ENCODE peak calls at places on chromosomes 6 and 20, in nine cellular contexts. One of them, this sample, is unnamed.

GRCh38 chr6:4774715-4775590 is 1.3 kb upstream of the CDYL start:
- DNase-seq in GM12865: no peak
- DNase-seq in glutamatergic neuron: peak
- DNase-seq in breast epithelium: no peak
- DNase-seq in right lobe of liver: peak
- DNase-seq in testis: peak
- DNase-seq in heart left ventricle: peak
- DNase-seq in fibroblast of pulmonary artery: no peak
- DNase-seq in neural crest cell: peak
- DNase-seq in this sample: peak

GRCh38 chr6:16324622-16325225 is 86.3 kb downstream of the GMPR start:
- DNase-seq in GM12865: no peak
- DNase-seq in glutamatergic neuron: no peak
- DNase-seq in breast epithelium: no peak
- DNase-seq in right lobe of liver: no peak
- DNase-seq in testis: no peak
- DNase-seq in heart left ventricle: peak
- DNase-seq in fibroblast of pulmonary artery: no peak
- DNase-seq in neural crest cell: no peak
- DNase-seq in this sample: no peak

GRCh38 chr6:35495258-35496035 is 1.4 kb downstream of the TEAD3 start:
- DNase-seq in GM12865: no peak
- DNase-seq in glutamatergic neuron: peak
- DNase-seq in breast epithelium: no peak
- DNase-seq in right lobe of liver: no peak
- DNase-seq in testis: no peak
- DNase-seq in heart left ventricle: no peak
- DNase-seq in fibroblast of pulmonary artery: no peak
- DNase-seq in neural crest cell: peak
- DNase-seq in this sample: no peak

GRCh38 chr6:157656437-157657005 is 166.5 kb upstream of the SNX9 start:
- DNase-seq in GM12865: no peak
- DNase-seq in glutamatergic neuron: no peak
- DNase-seq in breast epithelium: peak
- DNase-seq in right lobe of liver: no peak
- DNase-seq in testis: no peak
- DNase-seq in heart left ventricle: no peak
- DNase-seq in fibroblast of pulmonary artery: no peak
- DNase-seq in neural crest cell: no peak
- DNase-seq in this sample: no peak

GRCh38 chr6:89242574-89243330 is 25.6 kb upstream of the GABRR1 start:
- DNase-seq in GM12865: peak
- DNase-seq in glutamatergic neuron: no peak
- DNase-seq in breast epithelium: no peak
- DNase-seq in right lobe of liver: no peak
- DNase-seq in testis: no peak
- DNase-seq in heart left ventricle: no peak
- DNase-seq in fibroblast of pulmonary artery: peak
- DNase-seq in neural crest cell: peak
- DNase-seq in this sample: no peak

GRCh38 chr6:68559052-68559451 is 76.0 kb upstream of the ADGRB3 start:
- DNase-seq in GM12865: no peak
- DNase-seq in glutamatergic neuron: no peak
- DNase-seq in breast epithelium: no peak
- DNase-seq in right lobe of liver: no peak
- DNase-seq in testis: no peak
- DNase-seq in heart left ventricle: no peak
- DNase-seq in fibroblast of pulmonary artery: no peak
- DNase-seq in neural crest cell: no peak
- DNase-seq in this sample: no peak

GRCh38 chr6:87308970-87309369 is 13.4 kb upstream of the SMIM8 start:
- DNase-seq in GM12865: no peak
- DNase-seq in glutamatergic neuron: no peak
- DNase-seq in breast epithelium: no peak
- DNase-seq in right lobe of liver: no peak
- DNase-seq in testis: no peak
- DNase-seq in heart left ventricle: no peak
- DNase-seq in fibroblast of pulmonary artery: no peak
- DNase-seq in neural crest cell: no peak
- DNase-seq in this sample: no peak

GRCh38 chr6:139973602-139974373 is 599.3 kb upstream of the CITED2 start:
- DNase-seq in GM12865: no peak
- DNase-seq in glutamatergic neuron: no peak
- DNase-seq in breast epithelium: no peak
- DNase-seq in right lobe of liver: no peak
- DNase-seq in testis: no peak
- DNase-seq in heart left ventricle: no peak
- DNase-seq in fibroblast of pulmonary artery: peak
- DNase-seq in neural crest cell: no peak
- DNase-seq in this sample: no peak

GRCh38 chr6:106098383-106099234 is 12.5 kb downstream of the PRDM1 start:
- DNase-seq in GM12865: peak
- DNase-seq in glutamatergic neuron: no peak
- DNase-seq in breast epithelium: no peak
- DNase-seq in right lobe of liver: no peak
- DNase-seq in testis: peak
- DNase-seq in heart left ventricle: peak
- DNase-seq in fibroblast of pulmonary artery: peak
- DNase-seq in neural crest cell: no peak
- DNase-seq in this sample: no peak

GRCh38 chr6:88922775-88923548 is 40.5 kb downstream of the RNGTT start:
- DNase-seq in GM12865: no peak
- DNase-seq in glutamatergic neuron: no peak
- DNase-seq in breast epithelium: no peak
- DNase-seq in right lobe of liver: no peak
- DNase-seq in testis: no peak
- DNase-seq in heart left ventricle: no peak
- DNase-seq in fibroblast of pulmonary artery: peak
- DNase-seq in neural crest cell: no peak
- DNase-seq in this sample: no peak

GRCh38 chr6:167298166-167298565 is 7.1 kb downstream of the UNC93A start:
- DNase-seq in GM12865: peak
- DNase-seq in glutamatergic neuron: no peak
- DNase-seq in breast epithelium: no peak
- DNase-seq in right lobe of liver: no peak
- DNase-seq in testis: no peak
- DNase-seq in heart left ventricle: no peak
- DNase-seq in fibroblast of pulmonary artery: no peak
- DNase-seq in neural crest cell: no peak
- DNase-seq in this sample: no peak

GRCh38 chr20:63811491-63811875 is 19.6 kb downstream of the ZBTB46 start:
- DNase-seq in GM12865: no peak
- DNase-seq in glutamatergic neuron: no peak
- DNase-seq in breast epithelium: no peak
- DNase-seq in right lobe of liver: no peak
- DNase-seq in testis: no peak
- DNase-seq in heart left ventricle: no peak
- DNase-seq in fibroblast of pulmonary artery: no peak
- DNase-seq in neural crest cell: no peak
- DNase-seq in this sample: no peak

GRCh38 chr20:63810730-63811490 is 20.2 kb downstream of the ZBTB46 start:
- DNase-seq in GM12865: no peak
- DNase-seq in glutamatergic neuron: no peak
- DNase-seq in breast epithelium: no peak
- DNase-seq in right lobe of liver: no peak
- DNase-seq in testis: peak
- DNase-seq in heart left ventricle: no peak
- DNase-seq in fibroblast of pulmonary artery: no peak
- DNase-seq in neural crest cell: no peak
- DNase-seq in this sample: no peak

GRCh38 chr20:63808145-63808724 is 22.8 kb downstream of the ZBTB46 start:
- DNase-seq in GM12865: no peak
- DNase-seq in glutamatergic neuron: no peak
- DNase-seq in breast epithelium: no peak
- DNase-seq in right lobe of liver: no peak
- DNase-seq in testis: no peak
- DNase-seq in heart left ventricle: no peak
- DNase-seq in fibroblast of pulmonary artery: no peak
- DNase-seq in neural crest cell: no peak
- DNase-seq in this sample: no peak

GRCh38 chr20:63808964-63809674 is 21.9 kb downstream of the ZBTB46 start:
- DNase-seq in GM12865: no peak
- DNase-seq in glutamatergic neuron: no peak
- DNase-seq in breast epithelium: no peak
- DNase-seq in right lobe of liver: no peak
- DNase-seq in testis: no peak
- DNase-seq in heart left ventricle: no peak
- DNase-seq in fibroblast of pulmonary artery: no peak
- DNase-seq in neural crest cell: no peak
- DNase-seq in this sample: no peak

DNA sequence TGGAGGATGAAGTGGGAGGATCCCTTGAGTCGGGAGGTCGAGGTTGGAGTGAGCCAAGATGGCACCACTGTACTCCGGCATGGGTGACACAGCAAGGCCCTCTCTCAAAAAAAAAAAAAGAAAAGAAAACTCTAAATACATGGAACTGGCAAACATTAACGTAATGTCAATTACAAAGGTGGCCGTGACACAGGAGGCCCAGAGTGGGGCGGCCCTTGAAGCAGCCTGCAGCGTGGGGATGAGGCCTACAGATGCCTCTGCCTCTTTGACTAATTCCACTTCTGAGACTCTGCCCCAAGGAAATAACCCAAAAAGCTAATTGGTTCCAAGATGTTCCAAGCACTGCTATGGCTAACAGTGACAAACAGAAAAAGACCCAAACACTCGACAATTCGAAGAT is 21.2 kb downstream of the ZBTB46 start:
- DNase-seq in GM12865: no peak
- DNase-seq in glutamatergic neuron: no peak
- DNase-seq in breast epithelium: no peak
- DNase-seq in right lobe of liver: no peak
- DNase-seq in testis: no peak
- DNase-seq in heart left ventricle: no peak
- DNase-seq in fibroblast of pulmonary artery: no peak
- DNase-seq in neural crest cell: no peak
- DNase-seq in this sample: no peak
- TF ChIP-seq CTCF in GM12865: no peak
- TF ChIP-seq CTCF in glutamatergic neuron: no peak
- TF ChIP-seq CTCF in breast epithelium: no peak
- TF ChIP-seq CTCF in right lobe of liver: no peak
- TF ChIP-seq CTCF in testis: no peak
- TF ChIP-seq CTCF in heart left ventricle: no peak
- TF ChIP-seq CTCF in fibroblast of pulmonary artery: no peak
- TF ChIP-seq CTCF in neural crest cell: no peak
- TF ChIP-seq CTCF in this sample: no peak

GRCh38 chr6:170265655-170266054 is 25.2 kb downstream of the DLL1 start:
- DNase-seq in GM12865: no peak
- DNase-seq in glutamatergic neuron: no peak
- DNase-seq in breast epithelium: no peak
- DNase-seq in right lobe of liver: peak
- DNase-seq in testis: no peak
- DNase-seq in heart left ventricle: peak
- DNase-seq in fibroblast of pulmonary artery: no peak
- DNase-seq in neural crest cell: no peak
- DNase-seq in this sample: no peak
- TF ChIP-seq CTCF in GM12865: no peak
- TF ChIP-seq CTCF in glutamatergic neuron: no peak
- TF ChIP-seq CTCF in breast epithelium: no peak
- TF ChIP-seq CTCF in right lobe of liver: peak
- TF ChIP-seq CTCF in testis: no peak
- TF ChIP-seq CTCF in heart left ventricle: no peak
- TF ChIP-seq CTCF in fibroblast of pulmonary artery: no peak
- TF ChIP-seq CTCF in neural crest cell: no peak
- TF ChIP-seq CTCF in this sample: no peak

GRCh38 chr20:4082406-4083102 is 67.2 kb upstream of the RNF24 start:
- DNase-seq in GM12865: peak
- DNase-seq in glutamatergic neuron: peak
- DNase-seq in breast epithelium: no peak
- DNase-seq in right lobe of liver: peak
- DNase-seq in testis: peak
- DNase-seq in heart left ventricle: peak
- DNase-seq in fibroblast of pulmonary artery: peak
- DNase-seq in neural crest cell: no peak
- DNase-seq in this sample: no peak
- TF ChIP-seq CTCF in GM12865: no peak
- TF ChIP-seq CTCF in glutamatergic neuron: no peak
- TF ChIP-seq CTCF in breast epithelium: no peak
- TF ChIP-seq CTCF in right lobe of liver: no peak
- TF ChIP-seq CTCF in testis: no peak
- TF ChIP-seq CTCF in heart left ventricle: no peak
- TF ChIP-seq CTCF in fibroblast of pulmonary artery: no peak
- TF ChIP-seq CTCF in neural crest cell: no peak
- TF ChIP-seq CTCF in this sample: no peak

GRCh38 chr20:1505361-1505760 is 14.1 kb upstream of the SIRPB2 start:
- DNase-seq in GM12865: no peak
- DNase-seq in glutamatergic neuron: no peak
- DNase-seq in breast epithelium: no peak
- DNase-seq in right lobe of liver: no peak
- DNase-seq in testis: no peak
- DNase-seq in heart left ventricle: no peak
- DNase-seq in fibroblast of pulmonary artery: no peak
- DNase-seq in neural crest cell: no peak
- DNase-seq in this sample: peak

GRCh38 chr20:1507276-1507675 is 16.1 kb upstream of the SIRPB2 start:
- DNase-seq in GM12865: no peak
- DNase-seq in glutamatergic neuron: no peak
- DNase-seq in breast epithelium: no peak
- DNase-seq in right lobe of liver: no peak
- DNase-seq in testis: no peak
- DNase-seq in heart left ventricle: no peak
- DNase-seq in fibroblast of pulmonary artery: no peak
- DNase-seq in neural crest cell: no peak
- DNase-seq in this sample: no peak

GRCh38 chr20:1508576-1508975 is 17.4 kb upstream of the SIRPB2 start:
- DNase-seq in GM12865: no peak
- DNase-seq in glutamatergic neuron: no peak
- DNase-seq in breast epithelium: no peak
- DNase-seq in right lobe of liver: no peak
- DNase-seq in testis: no peak
- DNase-seq in heart left ventricle: no peak
- DNase-seq in fibroblast of pulmonary artery: no peak
- DNase-seq in neural crest cell: no peak
- DNase-seq in this sample: no peak

GRCh38 chr20:1505871-1506270 is 14.7 kb upstream of the SIRPB2 start:
- DNase-seq in GM12865: no peak
- DNase-seq in glutamatergic neuron: no peak
- DNase-seq in breast epithelium: no peak
- DNase-seq in right lobe of liver: no peak
- DNase-seq in testis: no peak
- DNase-seq in heart left ventricle: no peak
- DNase-seq in fibroblast of pulmonary artery: no peak
- DNase-seq in neural crest cell: no peak
- DNase-seq in this sample: no peak

DNA sequence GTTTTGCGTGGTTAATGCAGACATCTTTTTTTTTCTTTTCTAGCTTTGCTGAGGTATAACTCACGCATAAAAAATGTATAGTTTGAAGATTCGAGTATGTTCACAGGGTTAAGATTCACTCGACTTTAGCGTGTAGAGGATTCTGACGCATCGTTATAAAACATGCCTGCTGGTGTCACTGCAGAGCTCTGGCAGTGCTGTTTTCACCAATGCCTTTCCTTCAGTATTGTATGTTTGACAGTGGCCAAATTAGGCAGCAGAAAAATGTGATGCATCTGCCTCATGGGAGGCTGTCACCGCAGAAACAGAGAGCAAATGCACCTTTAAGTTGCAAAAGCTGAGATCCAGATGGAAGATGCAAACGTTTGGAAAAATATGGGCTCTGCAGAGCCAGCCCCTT is 18.0 kb upstream of the SIRPB2 start:
- DNase-seq in GM12865: peak
- DNase-seq in glutamatergic neuron: no peak
- DNase-seq in breast epithelium: no peak
- DNase-seq in right lobe of liver: no peak
- DNase-seq in testis: no peak
- DNase-seq in heart left ventricle: no peak
- DNase-seq in fibroblast of pulmonary artery: peak
- DNase-seq in neural crest cell: no peak
- DNase-seq in this sample: no peak
- TF ChIP-seq CTCF in GM12865: peak
- TF ChIP-seq CTCF in glutamatergic neuron: no peak
- TF ChIP-seq CTCF in breast epithelium: no peak
- TF ChIP-seq CTCF in right lobe of liver: peak
- TF ChIP-seq CTCF in testis: no peak
- TF ChIP-seq CTCF in heart left ventricle: no peak
- TF ChIP-seq CTCF in fibroblast of pulmonary artery: peak
- TF ChIP-seq CTCF in neural crest cell: peak
- TF ChIP-seq CTCF in this sample: no peak